ENCODE peak calls at places on chromosomes 6 and 20, in four cellular contexts. A is CD4-positive, alpha-beta T cell; R is astrocyte of the spinal cord; M is NCI-H1417. B is an unnamed sample.

GRCh38 chr6:80607814-80608391 is 501.4 kb downstream of the BCKDHB start:
- DNase-seq in A (no peak), R (peak; percentile 93), M (no peak), B (peak; percentile 81)

GRCh38 chr20:63502671-63503172 is 3.8 kb upstream of the EEF1A2 start:
- DNase-seq in A (no peak), R (no peak), M (no peak), B (no peak)

GRCh38 chr20:3093861-3094361 is 9.4 kb upstream of the AVP start:
- DNase-seq in A (peak; percentile 59), R (no peak), M (no peak), B (no peak)

GRCh38 chr6:27994616-27995015 is 37.6 kb downstream of the OR2B6 start:
- DNase-seq in A (no peak), R (no peak), M (no peak), B (no peak)

GRCh38 chr6:162125659-162126058 is 601.9 kb downstream of the PRKN start:
- DNase-seq in A (no peak), R (no peak), M (no peak), B (no peak)

GRCh38 chr20:32285621-32286334 is 8.3 kb downstream of the KIF3B start:
- DNase-seq in A (no peak), R (no peak), M (no peak), B (peak; percentile 20)

GRCh38 chr20:12970372-12970821 is 38.4 kb upstream of the SPTLC3 start:
- DNase-seq in A (no peak), R (peak; percentile 63), M (no peak), B (peak; percentile 54)

GRCh38 chr20:32585011-32585518 is at the start of gene NOL4L:
- DNase-seq in A (peak; percentile 51), R (no peak), M (peak; percentile 67), B (no peak)

GRCh38 chr20:10093087-10093591 is 58.4 kb downstream of the ANKEF1 start:
- DNase-seq in A (no peak), R (peak; percentile 84), M (no peak), B (peak; percentile 80)

GRCh38 chr6:17957488-17957887 is 29.9 kb downstream of the KIF13A start:
- DNase-seq in A (no peak), R (no peak), M (no peak), B (no peak)

GRCh38 chr6:1991332-1991878 is 254.0 kb downstream of the GMDS start:
- DNase-seq in A (no peak), R (no peak), M (no peak), B (no peak)

GRCh38 chr6:6699741-6700367 is 111.3 kb downstream of the LY86 start:
- DNase-seq in A (no peak), R (peak; percentile 91), M (peak; percentile 94), B (peak; percentile 95)

GRCh38 chr6:26172496-26172958 is 85.3 kb downstream of the HFE start:
- DNase-seq in A (peak; percentile 20), R (peak; percentile 52), M (peak; percentile 30), B (peak; percentile 32)

GRCh38 chr20:58169441-58169840 is 59.0 kb downstream of the ANKRD60 start:
- DNase-seq in A (no peak), R (peak; percentile 86), M (no peak), B (peak; percentile 62)

GRCh38 chr6:85674604-85675003 is 31.9 kb upstream of the SYNCRIP start:
- DNase-seq in A (no peak), R (no peak), M (no peak), B (no peak)